ENCODE peak calls at places on chromosomes 6 and 20, in ten cellular contexts. A is A549; Q is GM10248; I is tibial artery; V is dorsolateral prefrontal cortex; Z is spleen; H is BJ; O is AG04450; P is sigmoid colon; J is CD4-positive, alpha-beta T cell. C is an unnamed sample.
A peak's percentile ranks its signal among the peaks of the same experiment; 100 is the strongest.

GRCh38 chr6:8556370-8557018 is 121.1 kb upstream of the SLC35B3 start:
- DNase-seq in Z (no peak), A (peak; percentile 64), J (no peak), V (no peak), O (no peak), P (no peak), H (peak; percentile 35), I (no peak), Q (no peak), C (no peak)

GRCh38 chr20:43723735-43724134 is 3.1 kb downstream of the GTSF1L start:
- DNase-seq in O (no peak), P (no peak), V (no peak), J (no peak), Z (no peak), H (no peak), Q (no peak), I (no peak), A (no peak), C (no peak)

GRCh38 chr6:107728564-107728897 is 95.6 kb downstream of the SCML4 start:
- DNase-seq in I (no peak), A (no peak), Q (no peak), P (no peak), J (no peak), Z (no peak), H (no peak), O (no peak), V (no peak), C (no peak)

GRCh38 chr20:62032606-62033368 is 32.9 kb downstream of the TAF4 start:
- DNase-seq in H (no peak), J (no peak), A (no peak), V (no peak), P (no peak), O (no peak), I (no peak), Q (no peak), Z (no peak), C (no peak)

GRCh38 chr6:718345-718744 is 25.4 kb upstream of the EXOC2 start:
- DNase-seq in I (no peak), V (no peak), Z (no peak), Q (no peak), A (no peak), H (no peak), J (no peak), P (no peak), O (no peak), C (no peak)

GRCh38 chr6:19578489-19578888 is 258.7 kb upstream of the ID4 start:
- DNase-seq in A (no peak), V (no peak), P (no peak), J (no peak), H (peak; percentile 9), O (no peak), Q (no peak), I (no peak), Z (no peak), C (no peak)

GRCh38 chr6:155854787-155855186 is 399.1 kb upstream of the NOX3 start:
- DNase-seq in J (no peak), P (no peak), V (no peak), H (no peak), I (no peak), Q (no peak), O (no peak), A (no peak), Z (no peak), C (no peak)

GRCh38 chr6:157317129-157317814 is 6.0 kb downstream of the TMEM242 start:
- DNase-seq in Q (no peak), Z (no peak), P (peak; percentile 90), J (no peak), V (peak; percentile 55), A (peak; percentile 68), O (peak; percentile 47), H (peak; percentile 61), I (peak; percentile 91), C (no peak)

GRCh38 chr6:155436981-155437749 is 18.5 kb downstream of the NOX3 start:
- DNase-seq in Z (no peak), I (no peak), O (no peak), V (no peak), J (no peak), H (no peak), P (no peak), A (no peak), Q (no peak), C (no peak)

GRCh38 chr20:52132337-52132736 is 59.2 kb downstream of the ZFP64 start:
- DNase-seq in J (no peak), Z (no peak), I (no peak), P (no peak), O (no peak), H (no peak), A (no peak), V (no peak), Q (no peak), C (no peak)

GRCh38 chr20:64057628-64058498 is 5.1 kb upstream of the TCEA2 start:
- DNase-seq in V (no peak), O (no peak), J (peak; percentile 78), I (no peak), Z (peak; percentile 95), A (peak; percentile 69), Q (peak; percentile 90), H (no peak), P (peak; percentile 82), C (peak; percentile 90)

GRCh38 chr20:40966516-40967185 is 62.0 kb upstream of the TOP1 start:
- DNase-seq in Z (no peak), V (no peak), P (peak; percentile 40), I (peak; percentile 23), J (no peak), Q (no peak), O (no peak), A (no peak), H (no peak), C (no peak)

GRCh38 chr6:137736919-137737318 is 130.1 kb upstream of the TNFAIP3 start:
- DNase-seq in H (no peak), Z (no peak), P (no peak), I (no peak), J (no peak), A (no peak), O (no peak), V (no peak), Q (no peak), C (no peak)

GRCh38 chr6:38180586-38180985 is 361.1 kb downstream of the ZFAND3 start:
- DNase-seq in V (peak; percentile 22), A (no peak), H (no peak), I (no peak), Q (no peak), O (no peak), P (no peak), J (no peak), Z (no peak), C (no peak)

GRCh38 chr20:9408422-9409300 is 105.7 kb upstream of the LAMP5 start:
- DNase-seq in Q (no peak), A (no peak), I (no peak), P (no peak), H (peak; percentile 24), O (no peak), V (no peak), J (no peak), Z (no peak), C (no peak)
- TF ChIP-seq CTCF in Q (no peak), A (peak; percentile 2), I (no peak), P (no peak), H (no peak), O (no peak), V (peak; percentile 33), J (no peak), Z (no peak), C (no peak)

GRCh38 chr6:109295109-109295765 is 87.0 kb downstream of the CD164 start:
- DNase-seq in Q (no peak), P (no peak), O (no peak), A (no peak), Z (no peak), V (no peak), I (no peak), J (no peak), H (no peak), C (no peak)

GRCh38 chr6:109292420-109292819 is 89.8 kb downstream of the CD164 start:
- DNase-seq in A (no peak), V (no peak), H (no peak), P (no peak), O (no peak), J (no peak), Q (no peak), Z (no peak), I (no peak), C (no peak)

GRCh38 chr6:109291893-109292292 is 90.4 kb downstream of the CD164 start:
- DNase-seq in Q (no peak), V (no peak), I (no peak), A (no peak), P (no peak), H (no peak), Z (no peak), J (no peak), O (no peak), C (no peak)

GRCh38 chr6:109292983-109293586 is 89.2 kb downstream of the CD164 start:
- DNase-seq in O (no peak), P (no peak), J (no peak), I (no peak), A (no peak), V (no peak), H (no peak), Z (no peak), Q (no peak), C (no peak)

DNA sequence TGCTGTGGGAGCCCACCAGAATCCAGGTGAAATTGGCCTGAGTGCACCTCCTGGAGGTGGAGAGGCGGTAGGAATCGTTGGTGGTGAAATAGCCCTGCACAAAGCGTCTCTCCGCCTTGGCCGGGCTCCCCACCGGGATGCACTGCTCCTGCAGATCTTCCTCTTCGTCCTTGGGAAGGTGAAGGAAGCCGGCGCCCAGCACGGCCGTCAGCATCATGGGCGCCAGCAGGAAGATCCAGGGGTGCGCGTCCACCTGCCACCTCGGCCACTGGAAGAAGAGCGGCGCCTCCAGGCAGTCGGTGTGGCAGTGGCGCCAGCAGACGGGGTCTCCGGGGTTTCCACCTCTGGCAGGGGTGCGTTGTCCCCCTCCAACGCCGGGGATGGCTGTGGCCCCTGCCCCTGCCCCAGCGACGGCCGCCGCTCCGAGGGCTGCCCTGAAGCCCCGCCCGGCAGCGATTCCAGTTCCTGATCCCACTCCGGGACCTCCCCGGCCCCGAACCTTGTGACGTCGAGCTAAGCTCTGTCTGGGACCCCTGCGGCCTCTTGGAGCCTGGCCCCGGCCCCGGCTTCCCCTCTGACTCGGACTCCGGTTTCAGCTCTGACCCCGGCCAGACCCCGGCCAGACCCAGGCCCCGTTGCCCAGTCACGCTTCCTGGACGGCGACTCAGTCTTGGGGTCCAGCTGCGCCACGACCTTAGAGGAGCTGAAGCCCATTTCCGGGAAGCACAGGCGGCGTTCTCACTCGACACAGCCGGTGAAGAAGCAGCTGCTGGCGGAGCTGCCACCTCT is 91.9 kb downstream of the CD164 start:
- DNase-seq in A (no peak), P (no peak), V (no peak), O (no peak), I (no peak), Q (no peak), H (no peak), Z (no peak), J (no peak), C (no peak)
- TF ChIP-seq CTCF in A (no peak), P (no peak), V (no peak), O (no peak), I (no peak), Q (no peak), H (no peak), Z (no peak), J (no peak), C (no peak)

GRCh38 chr20:18094191-18094590 is 36.5 kb upstream of the OVOL2 start:
- DNase-seq in A (no peak), P (no peak), J (no peak), O (no peak), Q (no peak), I (no peak), Z (no peak), V (no peak), H (no peak), C (no peak)
- TF ChIP-seq CTCF in A (no peak), P (no peak), J (no peak), O (no peak), Q (no peak), I (no peak), Z (no peak), V (no peak), H (no peak), C (no peak)

GRCh38 chr20:45822863-45823262 is 4.2 kb downstream of the TNNC2 start:
- DNase-seq in V (no peak), Z (no peak), P (no peak), O (no peak), J (no peak), A (no peak), H (no peak), I (peak; percentile 68), Q (no peak), C (no peak)
- TF ChIP-seq CTCF in V (no peak), Z (no peak), P (no peak), O (no peak), J (no peak), A (no peak), H (no peak), I (no peak), Q (no peak), C (no peak)

C was measured in GM20000.